ENCODE peak calls at places on chromosomes 4 and X, in five cellular contexts. P is AG04449, R is ovary, K is thyroid gland, T is dorsolateral prefrontal cortex. U is an unnamed sample.

GRCh38 chrX:10039821-10040793 is 72.9 kb downstream of the CLDN34 start:
- DNase-seq in R (no peak), T (no peak), P (no peak), K (no peak), U (no peak)

GRCh38 chr4:170008376-170008775 is 17.8 kb downstream of the MFAP3L start:
- DNase-seq in T (no peak), R (no peak), K (peak), P (no peak), U (peak)

GRCh38 chr4:8026455-8026854 is 86.8 kb upstream of the AFAP1 start:
- DNase-seq in R (no peak), P (no peak), T (no peak), K (no peak), U (no peak)

GRCh38 chr4:164379694-164380093 is 374.2 kb upstream of the SMIM31 start:
- DNase-seq in T (no peak), R (no peak), K (no peak), P (no peak), U (no peak)

GRCh38 chr4:78612398-78613005 is 60.9 kb downstream of the ANXA3 start:
- DNase-seq in K (peak), R (no peak), P (no peak), T (no peak), U (peak)

GRCh38 chr4:76723373-76723772 is 174.6 kb downstream of the SOWAHB start:
- DNase-seq in T (no peak), K (no peak), P (no peak), R (no peak), U (peak)

GRCh38 chr4:70993181-70994068 is at the start of gene DCK:
- DNase-seq in P (no peak), R (peak), T (peak), K (peak), U (peak)

GRCh38 chrX:15497865-15498264 is 2.7 kb upstream of the BMX start:
- DNase-seq in T (no peak), R (no peak), K (peak), P (no peak), U (peak)

GRCh38 chrX:40470830-40471429 is 109.8 kb upstream of the ATP6AP2 start:
- DNase-seq in R (no peak), P (no peak), T (no peak), K (no peak), U (peak)

GRCh38 chr4:7041851-7042696 is 1.1 kb upstream of the TADA2B start:
- DNase-seq in K (peak), P (no peak), R (peak), T (peak), U (peak)

GRCh38 chr4:182143822-182144620 is 99.2 kb upstream of the TENM3 start:
- DNase-seq in P (peak), K (peak), T (peak), R (peak), U (peak)

GRCh38 chr4:106019771-106020170 is 124.5 kb downstream of the NPNT start:
- DNase-seq in R (no peak), T (no peak), K (no peak), P (peak), U (peak)

GRCh38 chr4:19614171-19614570 is 637.5 kb upstream of the SLIT2 start:
- DNase-seq in P (no peak), R (no peak), K (no peak), T (no peak), U (no peak)

GRCh38 chr4:8185930-8186329 is 13.2 kb upstream of the SH3TC1 start:
- DNase-seq in K (no peak), R (no peak), P (no peak), T (no peak), U (no peak)

GRCh38 chr4:76375703-76376102 is 45.2 kb downstream of the CCDC158 start:
- DNase-seq in R (no peak), K (no peak), P (no peak), T (no peak), U (no peak)

GRCh38 chr4:26772096-26772495 is 88.5 kb upstream of the STIM2 start:
- DNase-seq in T (no peak), P (no peak), R (no peak), K (no peak), U (no peak)

GRCh38 chr4:21811576-21811975 is 137.0 kb downstream of the KCNIP4 start:
- DNase-seq in K (no peak), P (no peak), T (no peak), R (no peak), U (peak)

DNA sequence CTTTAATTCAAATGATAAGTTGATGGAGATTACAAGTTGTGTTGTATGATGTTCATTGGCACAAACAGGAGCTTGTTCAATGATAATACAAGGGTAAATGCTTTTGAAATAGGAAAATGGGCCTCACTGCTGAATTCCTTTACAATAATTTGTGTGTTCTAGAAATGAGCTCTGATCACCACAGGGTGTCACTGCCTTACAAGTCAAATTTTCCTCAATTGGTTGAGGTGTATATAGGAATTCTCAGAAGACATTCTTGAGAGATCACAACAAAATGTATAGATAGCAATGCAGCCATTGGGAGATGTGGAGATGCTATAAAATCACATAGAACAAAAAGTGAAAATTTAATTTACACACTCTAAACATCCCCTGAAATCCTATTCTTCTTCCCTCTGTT is 49.6 kb downstream of the KLF8 start:
- DNase-seq in K (no peak), P (no peak), R (no peak), T (no peak), U (peak)
- TF ChIP-seq CTCF in K (peak), P (no peak), R (no peak), T (no peak), U (peak)

DNA sequence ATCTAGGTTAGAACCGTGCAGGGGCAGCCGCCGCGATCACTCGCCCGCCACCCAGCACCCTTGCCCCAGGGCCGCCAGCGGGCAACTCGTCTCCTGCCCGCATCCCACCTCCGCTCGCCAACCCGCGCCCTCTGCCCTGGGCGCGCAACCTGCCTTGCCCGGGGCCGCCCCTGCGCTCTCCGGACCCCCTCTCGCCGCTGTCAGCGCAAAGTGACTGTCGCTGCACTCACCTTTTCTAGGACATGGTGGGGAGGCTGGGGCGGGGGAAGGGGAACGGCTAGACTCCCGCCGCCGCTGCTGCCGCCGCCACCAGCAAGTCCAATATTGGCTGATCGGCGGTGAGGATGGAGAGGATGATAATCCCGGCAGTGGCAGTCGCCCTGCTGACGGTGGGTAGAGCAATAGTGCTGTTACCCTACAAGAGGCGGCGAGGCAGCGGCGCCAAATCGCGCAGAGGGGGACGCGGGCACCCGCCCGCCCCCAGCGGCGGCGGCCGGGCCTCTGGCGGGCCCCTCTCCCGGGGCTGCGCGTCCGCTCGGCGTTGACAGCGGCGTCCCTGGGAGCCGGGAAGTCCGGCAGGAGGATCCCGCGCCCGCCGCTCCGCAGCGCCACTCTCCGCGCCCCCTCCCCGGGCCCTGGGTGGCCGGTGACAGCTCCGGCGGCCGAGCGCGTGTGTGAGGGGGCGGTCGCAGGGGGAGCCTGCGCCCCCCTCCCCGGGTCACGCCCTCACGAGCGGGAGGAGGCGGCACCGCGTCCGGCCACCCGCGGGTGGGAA is 2.3 kb upstream of the NR3C2 start:
- DNase-seq in T (peak), P (no peak), K (peak), R (peak), U (no peak)
- TF ChIP-seq CTCF in T (no peak), P (no peak), K (no peak), R (no peak), U (no peak)

GRCh38 chr4:37794046-37794445 is 32.4 kb upstream of the PGM2 start:
- DNase-seq in T (no peak), K (no peak), P (no peak), R (no peak), U (no peak)

GRCh38 chr4:37799941-37800554 is 26.4 kb upstream of the PGM2 start:
- DNase-seq in R (no peak), T (no peak), K (no peak), P (no peak), U (no peak)

GRCh38 chr4:37798616-37799015 is 27.9 kb upstream of the PGM2 start:
- DNase-seq in R (no peak), K (no peak), T (no peak), P (no peak), U (no peak)

GRCh38 chr4:37795796-37796195 is 30.7 kb upstream of the PGM2 start:
- DNase-seq in T (no peak), K (no peak), R (no peak), P (no peak), U (no peak)

DNA sequence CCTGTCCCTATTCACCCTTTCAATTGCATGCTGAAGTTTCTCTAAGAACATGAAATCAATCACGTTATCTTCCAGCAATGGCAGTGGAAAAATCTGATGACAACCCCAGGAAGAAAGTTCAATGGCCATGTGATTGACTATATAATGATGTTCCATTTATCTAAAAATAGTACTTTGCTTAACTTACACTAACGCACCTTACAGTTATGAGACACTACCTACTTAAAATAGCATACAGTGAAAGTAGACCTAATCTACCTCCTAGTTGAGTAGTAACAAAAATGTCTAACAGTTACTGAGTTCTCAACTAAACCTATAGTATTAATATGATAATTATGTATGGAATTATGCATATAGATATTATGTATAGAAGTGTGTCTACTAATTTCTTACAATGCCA is 28.6 kb upstream of the PGM2 start:
- DNase-seq in T (no peak), P (no peak), K (no peak), R (no peak), U (no peak)
- TF ChIP-seq CTCF in T (no peak), P (no peak), K (no peak), R (no peak), U (no peak)

DNA sequence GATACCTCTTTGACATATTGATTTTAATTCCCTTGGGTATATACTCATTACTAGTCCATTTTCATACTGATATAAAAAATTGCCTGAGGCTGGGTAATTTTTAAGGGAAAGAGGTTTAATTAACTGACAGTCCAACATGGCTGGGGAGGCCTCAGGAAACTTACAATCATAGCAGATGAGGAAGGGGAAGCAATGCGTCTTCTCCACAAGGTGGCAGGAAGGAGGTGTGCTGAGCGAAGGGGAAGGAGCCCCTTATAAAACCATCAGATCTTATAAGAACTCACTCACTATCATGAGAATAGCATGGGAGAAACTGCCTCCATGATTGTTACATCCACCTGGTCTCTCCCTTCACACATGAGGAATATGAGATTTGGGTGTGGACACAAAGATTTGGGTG is 42.4 kb downstream of the MSX1 start:
- DNase-seq in R (no peak), P (no peak), T (no peak), K (no peak), U (no peak)
- TF ChIP-seq CTCF in R (no peak), P (no peak), T (no peak), K (no peak), U (no peak)

GRCh38 chr4:110498420-110498819 is 22.5 kb downstream of the ENPEP start:
- DNase-seq in P (no peak), T (no peak), R (no peak), K (no peak), U (no peak)
- TF ChIP-seq CTCF in P (no peak), T (no peak), R (no peak), K (no peak), U (no peak)

GRCh38 chr4:141376769-141377168 is 156.1 kb downstream of the ZNF330 start:
- DNase-seq in P (no peak), R (no peak), K (no peak), T (no peak), U (no peak)

GRCh38 chr4:141371206-141371605 is 150.5 kb downstream of the ZNF330 start:
- DNase-seq in R (no peak), P (no peak), K (no peak), T (no peak), U (no peak)

GRCh38 chr4:141375855-141376254 is 155.2 kb downstream of the ZNF330 start:
- DNase-seq in P (peak), K (peak), R (no peak), T (no peak), U (peak)
- TF ChIP-seq CTCF in P (peak), K (peak), R (no peak), T (no peak), U (peak)

DNA sequence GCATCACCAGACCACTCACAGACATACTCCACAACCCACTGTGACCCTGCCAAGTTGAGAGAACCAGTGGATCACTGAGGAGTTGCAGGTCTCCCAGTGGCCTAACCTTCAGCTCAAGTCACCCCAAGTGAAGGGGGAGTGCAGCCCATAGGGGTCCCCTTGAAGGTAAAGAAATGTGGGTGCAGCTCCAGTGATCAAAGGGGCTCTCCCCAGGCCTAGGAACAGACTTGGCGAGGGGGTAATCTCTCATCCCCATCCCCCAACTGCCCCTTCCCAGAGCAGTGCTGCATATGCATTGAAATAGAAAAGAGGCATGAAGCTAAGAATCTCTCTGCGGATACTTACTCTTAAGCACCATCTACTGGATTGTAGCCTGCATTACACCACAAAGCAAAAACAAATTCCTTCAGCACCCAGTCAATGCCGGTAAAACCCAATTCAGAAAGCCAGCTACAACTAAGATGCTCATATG is 27.0 kb downstream of the MAGEE1 start:
- DNase-seq in P (no peak), K (no peak), T (no peak), R (no peak), U (peak)
- TF ChIP-seq CTCF in P (peak), K (peak), T (peak), R (no peak), U (peak)

DNA sequence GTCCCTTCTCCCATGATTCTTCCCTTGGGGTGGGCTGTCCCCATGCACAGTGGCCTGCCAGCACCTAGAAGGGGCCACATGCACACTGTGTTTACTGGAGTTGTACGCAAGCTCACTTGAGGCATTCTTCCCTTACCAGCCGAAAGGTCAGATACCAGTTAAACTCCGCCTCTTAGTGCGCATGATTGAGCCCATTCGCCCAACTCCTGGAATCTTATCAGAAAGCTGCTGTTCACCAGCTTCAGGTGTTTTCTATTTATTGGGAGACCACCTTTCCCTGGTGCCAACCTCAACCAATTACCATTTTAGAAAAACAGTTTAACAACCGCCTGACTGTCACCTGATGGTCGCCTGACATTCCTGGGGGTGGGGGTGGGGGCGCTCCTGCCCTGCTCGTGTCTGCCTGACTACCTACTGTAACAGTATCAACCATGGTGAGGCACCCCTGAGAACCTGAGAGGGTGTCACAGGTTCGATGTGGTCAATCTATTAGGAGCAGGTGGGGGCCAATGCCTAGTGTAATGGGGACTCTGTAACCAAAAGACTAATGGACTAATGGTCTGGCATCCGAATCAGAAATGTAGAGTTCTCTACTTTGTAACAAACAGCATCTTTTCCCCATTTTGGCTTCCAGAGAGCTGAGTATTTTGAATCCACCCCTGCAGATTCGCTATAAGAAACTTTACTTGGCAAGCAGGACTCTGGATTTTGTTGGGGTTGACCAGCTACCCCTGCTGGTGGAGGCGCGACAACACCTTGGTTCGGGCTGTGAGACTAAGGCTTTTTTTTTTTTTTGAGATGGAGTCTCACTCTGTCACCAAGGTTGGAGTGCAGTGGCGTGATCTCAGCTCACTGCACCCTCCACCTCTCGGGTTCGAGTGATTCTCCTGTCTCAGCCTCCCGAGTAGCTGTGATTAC is 58.3 kb upstream of the ZNF157 start:
- DNase-seq in K (peak), R (peak), T (no peak), P (peak), U (peak)
- TF ChIP-seq CTCF in K (peak), R (no peak), T (no peak), P (peak), U (peak)

U was measured in HFFc6.